ENCODE peak calls at places on chromosome 12, in eight cellular contexts. L is HCT116, X is GM12878, J is HepG2, T is Panc1, N is K562, P is upper lobe of left lung, U is GM23338. M is an unnamed sample.

GRCh38 chr12:103697912-103698751 is 111.1 kb downstream of the STAB2 start:
- ATAC-seq in U (no peak), X (no peak), L (no peak), J (no peak), T (peak; percentile 21), P (peak; percentile 28), N (no peak), M (no peak)

GRCh38 chr12:98578392-98578791 is 15.1 kb upstream of the SLC25A3 start:
- ATAC-seq in U (no peak), X (no peak), L (peak; percentile 47), J (peak; percentile 51), T (no peak), P (no peak), N (peak; percentile 60), M (no peak)

GRCh38 chr12:70080577-70080976 is 162.7 kb upstream of the CNOT2 start:
- ATAC-seq in J (no peak), X (no peak), L (no peak), U (no peak), P (no peak), N (no peak), T (no peak), M (no peak)

GRCh38 chr12:25590021-25590721 is 37.1 kb upstream of the LMNTD1 start:
- ATAC-seq in T (no peak), U (no peak), X (peak; percentile 40), J (no peak), N (no peak), P (peak; percentile 69), L (no peak), M (no peak)

GRCh38 chr12:20578142-20578541 is 117.0 kb upstream of the SLCO1C1 start:
- ATAC-seq in P (no peak), X (no peak), J (no peak), N (no peak), U (no peak), L (no peak), T (no peak), M (no peak)

GRCh38 chr12:132367401-132367851 is 38.0 kb upstream of the GALNT9 start:
- ATAC-seq in T (no peak), J (no peak), P (peak; percentile 57), L (no peak), N (no peak), U (peak; percentile 38), X (no peak), M (peak; percentile 28)

GRCh38 chr12:75491169-75491568 is 10.6 kb downstream of the GLIPR1 start:
- ATAC-seq in T (no peak), N (no peak), U (no peak), X (no peak), L (no peak), P (no peak), J (peak; percentile 26), M (no peak)

GRCh38 chr12:92942905-92943304 is 13.8 kb upstream of the EEA1 start:
- ATAC-seq in X (no peak), U (no peak), J (no peak), L (no peak), T (no peak), N (no peak), P (no peak), M (no peak)

GRCh38 chr12:45290218-45290609 is 74.3 kb downstream of the ANO6 start:
- ATAC-seq in L (no peak), N (no peak), X (no peak), J (no peak), T (no peak), P (no peak), U (no peak), M (peak; percentile 70)

GRCh38 chr12:93127582-93128331 is 198.7 kb upstream of the EEA1 start:
- ATAC-seq in P (peak; percentile 89), X (no peak), U (peak; percentile 82), N (peak; percentile 91), J (peak; percentile 95), L (peak; percentile 32), T (no peak), M (peak; percentile 88)

GRCh38 chr12:63086149-63086915 is 64.7 kb downstream of the AVPR1A start:
- ATAC-seq in P (no peak), L (no peak), J (no peak), T (no peak), X (no peak), N (no peak), U (no peak), M (no peak)

GRCh38 chr12:65741662-65742480 is 82.4 kb upstream of the HMGA2 start:
- ATAC-seq in L (no peak), X (peak; percentile 55), J (peak; percentile 86), T (peak; percentile 73), P (peak; percentile 40), N (peak; percentile 10), U (peak; percentile 76), M (peak; percentile 34)

GRCh38 chr12:27896419-27896990 is 76.0 kb downstream of the PTHLH start:
- ATAC-seq in T (no peak), N (no peak), L (no peak), X (peak; percentile 49), J (no peak), U (no peak), P (no peak), M (no peak)

GRCh38 chr12:3363608-3364007 is 127.4 kb upstream of the PRMT8 start:
- ATAC-seq in X (peak; percentile 33), J (no peak), T (no peak), P (no peak), L (no peak), U (no peak), N (no peak), M (peak; percentile 46)

GRCh38 chr12:111393700-111394275 is 11.9 kb upstream of the SH2B3 start:
- ATAC-seq in L (no peak), U (no peak), T (peak; percentile 29), P (peak; percentile 85), X (no peak), J (peak; percentile 11), N (peak; percentile 49), M (peak; percentile 64)

GRCh38 chr12:67942704-67943103 is 46.5 kb upstream of the IFNG-AS1 start:
- ATAC-seq in X (no peak), T (no peak), L (no peak), U (no peak), J (no peak), P (no peak), N (no peak), M (no peak)

GRCh38 chr12:118448341-118448740 is 72.0 kb downstream of the SUDS3 start:
- ATAC-seq in L (no peak), P (no peak), T (no peak), J (no peak), N (no peak), X (no peak), U (no peak), M (no peak)

GRCh38 chr12:31929140-31929526 is 30.1 kb upstream of the RESF1 start:
- ATAC-seq in T (no peak), J (no peak), P (no peak), N (no peak), L (no peak), X (peak; percentile 57), U (no peak), M (no peak)

GRCh38 chr12:56724660-56724988 is 475 bp downstream of the NACA start:
- ATAC-seq in T (peak; percentile 12), J (peak; percentile 4), U (peak; percentile 7), P (peak; percentile 2), X (peak; percentile 1), L (peak; percentile 4), N (peak; percentile 14), M (no peak)

GRCh38 chr12:54287316-54288157 is 7.0 kb downstream of the HNRNPA1 start:
- ATAC-seq in X (peak; percentile 5), P (no peak), T (peak; percentile 11), U (peak; percentile 17), N (peak; percentile 11), L (peak; percentile 23), J (no peak), M (no peak)

GRCh38 chr12:80129895-80130535 is 30.7 kb downstream of the OTOGL start:
- ATAC-seq in L (no peak), J (no peak), X (no peak), U (no peak), T (no peak), N (no peak), P (no peak), M (peak; percentile 28)

GRCh38 chr12:83346333-83346732 is 659.6 kb downstream of the TMTC2 start:
- ATAC-seq in J (no peak), T (no peak), L (no peak), N (no peak), X (no peak), U (no peak), P (no peak), M (no peak)

GRCh38 chr12:87556985-87557384 is 472.2 kb downstream of the C12orf50 start:
- ATAC-seq in N (no peak), U (no peak), P (no peak), L (no peak), X (no peak), T (no peak), J (no peak), M (no peak)
- TF ChIP-seq POLR2AphosphoS5 in N (no peak), U (no peak), P (no peak), L (no peak), X (no peak), T (no peak), J (no peak), M (no peak)

DNA sequence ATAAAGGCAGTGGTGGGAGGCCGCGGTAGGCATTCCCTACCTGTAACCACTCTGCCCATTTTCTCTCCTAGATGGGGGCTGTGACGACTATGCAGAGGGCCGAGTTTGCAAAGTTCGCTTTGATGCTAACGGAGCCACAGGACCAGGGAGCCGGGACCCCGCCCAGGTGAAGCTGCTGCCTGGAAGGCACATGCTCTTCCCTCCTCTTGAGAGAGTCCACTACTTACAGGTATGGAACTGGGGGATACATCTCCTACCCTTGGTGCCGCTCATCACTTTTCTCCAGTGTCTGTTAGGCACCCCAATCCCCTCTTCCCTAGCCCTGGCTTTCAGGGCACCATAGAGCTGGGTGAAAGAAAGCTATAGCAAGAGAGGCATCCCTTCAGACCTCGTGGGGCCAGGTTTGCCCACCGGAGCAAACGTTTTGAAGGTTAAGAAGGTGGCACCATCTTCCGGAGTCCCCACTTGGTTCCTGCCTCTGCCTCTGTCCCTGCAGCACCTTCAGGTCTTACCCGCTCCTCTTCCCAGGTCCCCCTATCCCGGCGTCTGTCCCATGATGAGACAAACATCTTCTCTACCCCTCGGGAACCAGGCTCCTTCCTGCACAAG is 2.0 kb upstream of the P3H3 start:
- ATAC-seq in X (no peak), N (no peak), P (no peak), J (no peak), U (no peak), T (no peak), L (no peak), M (no peak)
- H3K27ac ChIP-seq in X (no peak overlapping the region), N (no peak overlapping the region), P (no peak overlapping the region), J (no peak overlapping the region), U (no peak overlapping the region), T (no peak overlapping the region), L (peak overlapping the region; percentile 78), M (no peak overlapping the region)

DNA sequence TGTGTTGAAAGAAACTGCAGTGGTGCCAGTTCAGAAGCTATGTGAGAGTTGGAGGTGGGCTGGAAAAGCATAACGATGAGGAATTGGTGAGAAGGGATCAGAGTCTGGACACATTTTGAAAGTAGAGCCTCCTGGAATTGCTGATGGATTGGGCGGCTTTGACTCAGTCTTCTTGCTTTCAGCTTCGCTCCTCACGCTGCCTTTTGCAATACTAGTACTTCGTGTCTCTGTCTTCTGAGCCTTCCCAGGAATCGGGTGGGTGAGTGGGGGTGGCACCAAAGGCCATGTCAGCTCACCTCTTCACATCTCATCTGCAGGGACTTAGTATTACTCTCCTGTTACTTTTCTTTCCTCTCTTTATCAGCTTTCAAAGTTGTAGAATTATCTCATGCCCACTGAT is 101.6 kb upstream of the RFX4 start:
- ATAC-seq in X (no peak), J (no peak), T (no peak), L (no peak), N (no peak), U (no peak), P (no peak), M (no peak)
- TF ChIP-seq POLR2AphosphoS5 in X (no peak), J (no peak), T (no peak), L (no peak), N (no peak), U (no peak), P (no peak), M (no peak)

GRCh38 chr12:16120027-16120426 is 157.5 kb downstream of the SLC15A5 start:
- ATAC-seq in P (no peak), J (no peak), N (no peak), T (no peak), X (no peak), U (no peak), L (no peak), M (no peak)
- H3K27ac ChIP-seq in P (no peak overlapping the region), J (no peak overlapping the region), N (no peak overlapping the region), T (no peak overlapping the region), X (no peak overlapping the region), U (no peak overlapping the region), L (no peak overlapping the region), M (no peak overlapping the region)

M was measured in gastroesophageal sphincter.